ENCODE peak calls at places on chromosomes 7 and 10, in six cellular contexts. B, L, M, U, H and I are unnamed samples.
A peak's percentile ranks its signal among the peaks of the same experiment; 100 is the strongest.

GRCh38 chr7:92797693-92798092 is 38.7 kb downstream of the CDK6 start:
- DNase-seq in B (peak; percentile 58), L (peak; percentile 56), M (peak; percentile 44), U (no peak), H (no peak), I (peak; percentile 64)

GRCh38 chr10:75658036-75658435 is 226.6 kb downstream of the LRMDA start:
- DNase-seq in B (no peak), L (no peak), M (no peak), U (no peak), H (no peak), I (no peak)

GRCh38 chr7:43391518-43391917 is 191.4 kb upstream of the STK17A start:
- DNase-seq in B (no peak), L (no peak), M (no peak), U (peak; percentile 56), H (no peak), I (no peak)

GRCh38 chr7:116273918-116274301 is 63.6 kb downstream of the TES start:
- DNase-seq in B (no peak), L (peak; percentile 38), M (no peak), U (no peak), H (no peak), I (no peak)

GRCh38 chr7:29190349-29191045 is 4.1 kb upstream of the CHN2 start:
- DNase-seq in B (no peak), L (no peak), M (no peak), U (no peak), H (no peak), I (no peak)

GRCh38 chr10:124611738-124612137 is 132.4 kb downstream of the FAM53B start:
- DNase-seq in B (no peak), L (no peak), M (no peak), U (no peak), H (no peak), I (no peak)

GRCh38 chr10:117933036-117933435 is 113.7 kb downstream of the RAB11FIP2 start:
- DNase-seq in B (no peak), L (no peak), M (peak; percentile 20), U (no peak), H (no peak), I (peak; percentile 58)

GRCh38 chr7:74092964-74093339 is 9.3 kb downstream of the LIMK1 start:
- DNase-seq in B (peak; percentile 39), L (no peak), M (peak; percentile 59), U (peak; percentile 28), H (no peak), I (peak; percentile 19)